ENCODE peak calls at places on chromosome 4, in six cellular contexts. One of them, this sample, is unnamed.

GRCh38 chr4:25425361-25425760 is 48.3 kb downstream of the ANAPC4 start:
- DNase-seq in brain microvascular endothelial cell: no peak
- DNase-seq in AG09309: no peak
- DNase-seq in CD8-positive, alpha-beta memory T cell: no peak
- DNase-seq in Caco-2: no peak
- DNase-seq in fibroblast of lung: peak; percentile 19
- DNase-seq in this sample: no peak

GRCh38 chr4:30948653-30949052 is 228.5 kb downstream of the PCDH7 start:
- DNase-seq in brain microvascular endothelial cell: peak; percentile 11
- DNase-seq in AG09309: peak; percentile 44
- DNase-seq in CD8-positive, alpha-beta memory T cell: no peak
- DNase-seq in Caco-2: peak; percentile 13
- DNase-seq in fibroblast of lung: peak; percentile 75
- DNase-seq in this sample: no peak

GRCh38 chr4:61740950-61741638 is 541.0 kb downstream of the ADGRL3 start:
- DNase-seq in brain microvascular endothelial cell: no peak
- DNase-seq in AG09309: no peak
- DNase-seq in CD8-positive, alpha-beta memory T cell: no peak
- DNase-seq in Caco-2: no peak
- DNase-seq in fibroblast of lung: peak; percentile 7
- DNase-seq in this sample: no peak

GRCh38 chr4:70747874-70748273 is 26.1 kb downstream of the RUFY3 start:
- DNase-seq in brain microvascular endothelial cell: peak; percentile 49
- DNase-seq in AG09309: no peak
- DNase-seq in CD8-positive, alpha-beta memory T cell: no peak
- DNase-seq in Caco-2: no peak
- DNase-seq in fibroblast of lung: peak; percentile 34
- DNase-seq in this sample: no peak

GRCh38 chr4:56183344-56183959 is 203.8 kb downstream of the AASDH start:
- DNase-seq in brain microvascular endothelial cell: no peak
- DNase-seq in AG09309: no peak
- DNase-seq in CD8-positive, alpha-beta memory T cell: no peak
- DNase-seq in Caco-2: no peak
- DNase-seq in fibroblast of lung: no peak
- DNase-seq in this sample: no peak

GRCh38 chr4:55475394-55476243 is 71.1 kb downstream of the CLOCK start:
- DNase-seq in brain microvascular endothelial cell: peak; percentile 83
- DNase-seq in AG09309: peak; percentile 55
- DNase-seq in CD8-positive, alpha-beta memory T cell: no peak
- DNase-seq in Caco-2: no peak
- DNase-seq in fibroblast of lung: peak; percentile 88
- DNase-seq in this sample: no peak

GRCh38 chr4:37981844-37982720 is 21.9 kb downstream of the PTTG2 start:
- DNase-seq in brain microvascular endothelial cell: peak; percentile 27
- DNase-seq in AG09309: peak; percentile 17
- DNase-seq in CD8-positive, alpha-beta memory T cell: no peak
- DNase-seq in Caco-2: no peak
- DNase-seq in fibroblast of lung: peak; percentile 67
- DNase-seq in this sample: no peak

GRCh38 chr4:57370691-57371090 is 260.5 kb upstream of the IGFBP7 start:
- DNase-seq in brain microvascular endothelial cell: no peak
- DNase-seq in AG09309: no peak
- DNase-seq in CD8-positive, alpha-beta memory T cell: no peak
- DNase-seq in Caco-2: no peak
- DNase-seq in fibroblast of lung: peak; percentile 31
- DNase-seq in this sample: no peak

GRCh38 chr4:124641715-124642380 is 70.7 kb downstream of the ANKRD50 start:
- DNase-seq in brain microvascular endothelial cell: peak; percentile 88
- DNase-seq in AG09309: peak; percentile 47
- DNase-seq in CD8-positive, alpha-beta memory T cell: no peak
- DNase-seq in Caco-2: no peak
- DNase-seq in fibroblast of lung: peak; percentile 91
- DNase-seq in this sample: peak; percentile 8

GRCh38 chr4:10965196-10965595 is 280.6 kb upstream of the CLNK start:
- DNase-seq in brain microvascular endothelial cell: no peak
- DNase-seq in AG09309: no peak
- DNase-seq in CD8-positive, alpha-beta memory T cell: no peak
- DNase-seq in Caco-2: no peak
- DNase-seq in fibroblast of lung: peak; percentile 1
- DNase-seq in this sample: no peak

GRCh38 chr4:152032722-152033131 is 271.9 kb upstream of the GATB start:
- DNase-seq in brain microvascular endothelial cell: peak; percentile 53
- DNase-seq in AG09309: peak; percentile 84
- DNase-seq in CD8-positive, alpha-beta memory T cell: no peak
- DNase-seq in Caco-2: no peak
- DNase-seq in fibroblast of lung: peak; percentile 91
- DNase-seq in this sample: no peak

GRCh38 chr4:148061139-148061476 is 329.2 kb downstream of the ARHGAP10 start:
- DNase-seq in brain microvascular endothelial cell: no peak
- DNase-seq in AG09309: no peak
- DNase-seq in CD8-positive, alpha-beta memory T cell: no peak
- DNase-seq in Caco-2: no peak
- DNase-seq in fibroblast of lung: no peak
- DNase-seq in this sample: no peak
- H3K4me3 ChIP-seq in brain microvascular endothelial cell: no peak overlapping the region
- H3K4me3 ChIP-seq in AG09309: no peak overlapping the region
- H3K4me3 ChIP-seq in CD8-positive, alpha-beta memory T cell: peak overlapping the region; percentile 35
- H3K4me3 ChIP-seq in Caco-2: no peak overlapping the region
- H3K4me3 ChIP-seq in fibroblast of lung: no peak overlapping the region
- H3K4me3 ChIP-seq in this sample: no peak overlapping the region

GRCh38 chr4:181946902-181947301 is 296.3 kb upstream of the TENM3 start:
- DNase-seq in brain microvascular endothelial cell: no peak
- DNase-seq in AG09309: no peak
- DNase-seq in CD8-positive, alpha-beta memory T cell: no peak
- DNase-seq in Caco-2: no peak
- DNase-seq in fibroblast of lung: no peak
- DNase-seq in this sample: no peak
- H3K4me3 ChIP-seq in brain microvascular endothelial cell: no peak overlapping the region
- H3K4me3 ChIP-seq in AG09309: no peak overlapping the region
- H3K4me3 ChIP-seq in CD8-positive, alpha-beta memory T cell: no peak overlapping the region
- H3K4me3 ChIP-seq in Caco-2: no peak overlapping the region
- H3K4me3 ChIP-seq in fibroblast of lung: no peak overlapping the region
- H3K4me3 ChIP-seq in this sample: no peak overlapping the region

GRCh38 chr4:77092832-77093800 is 17.3 kb upstream of the CCNI start:
- DNase-seq in brain microvascular endothelial cell: peak; percentile 26
- DNase-seq in AG09309: no peak
- DNase-seq in CD8-positive, alpha-beta memory T cell: no peak
- DNase-seq in Caco-2: no peak
- DNase-seq in fibroblast of lung: peak; percentile 68
- DNase-seq in this sample: peak; percentile 77
- H3K4me3 ChIP-seq in brain microvascular endothelial cell: no peak overlapping the region
- H3K4me3 ChIP-seq in AG09309: no peak overlapping the region
- H3K4me3 ChIP-seq in CD8-positive, alpha-beta memory T cell: no peak overlapping the region
- H3K4me3 ChIP-seq in Caco-2: no peak overlapping the region
- H3K4me3 ChIP-seq in fibroblast of lung: no peak overlapping the region
- H3K4me3 ChIP-seq in this sample: no peak overlapping the region

GRCh38 chr4:2402053-2402452 is 16.4 kb downstream of the ZFYVE28 start:
- DNase-seq in brain microvascular endothelial cell: no peak
- DNase-seq in AG09309: no peak
- DNase-seq in CD8-positive, alpha-beta memory T cell: no peak
- DNase-seq in Caco-2: no peak
- DNase-seq in fibroblast of lung: peak; percentile 38
- DNase-seq in this sample: no peak
- H3K4me3 ChIP-seq in brain microvascular endothelial cell: peak overlapping the region; percentile 37
- H3K4me3 ChIP-seq in AG09309: peak overlapping the region; percentile 11
- H3K4me3 ChIP-seq in CD8-positive, alpha-beta memory T cell: peak overlapping the region; percentile 35
- H3K4me3 ChIP-seq in Caco-2: no peak overlapping the region
- H3K4me3 ChIP-seq in fibroblast of lung: peak overlapping the region; percentile 1
- H3K4me3 ChIP-seq in this sample: peak overlapping the region; percentile 3

GRCh38 chr4:137530176-137530575 is 2.1 kb downstream of the PCDH18 start:
- DNase-seq in brain microvascular endothelial cell: peak; percentile 86
- DNase-seq in AG09309: peak; percentile 62
- DNase-seq in CD8-positive, alpha-beta memory T cell: no peak
- DNase-seq in Caco-2: no peak
- DNase-seq in fibroblast of lung: peak; percentile 53
- DNase-seq in this sample: no peak
- H3K4me3 ChIP-seq in brain microvascular endothelial cell: peak overlapping the region; percentile 86
- H3K4me3 ChIP-seq in AG09309: peak overlapping the region; percentile 66
- H3K4me3 ChIP-seq in CD8-positive, alpha-beta memory T cell: no peak overlapping the region
- H3K4me3 ChIP-seq in Caco-2: no peak overlapping the region
- H3K4me3 ChIP-seq in fibroblast of lung: peak overlapping the region; percentile 87
- H3K4me3 ChIP-seq in this sample: no peak overlapping the region

GRCh38 chr4:98352940-98353339 is 91.8 kb downstream of the RAP1GDS1 start:
- DNase-seq in brain microvascular endothelial cell: no peak
- DNase-seq in AG09309: no peak
- DNase-seq in CD8-positive, alpha-beta memory T cell: no peak
- DNase-seq in Caco-2: no peak
- DNase-seq in fibroblast of lung: no peak
- DNase-seq in this sample: no peak
- H3K4me3 ChIP-seq in brain microvascular endothelial cell: no peak overlapping the region
- H3K4me3 ChIP-seq in AG09309: no peak overlapping the region
- H3K4me3 ChIP-seq in CD8-positive, alpha-beta memory T cell: no peak overlapping the region
- H3K4me3 ChIP-seq in Caco-2: no peak overlapping the region
- H3K4me3 ChIP-seq in fibroblast of lung: no peak overlapping the region
- H3K4me3 ChIP-seq in this sample: no peak overlapping the region

DNA sequence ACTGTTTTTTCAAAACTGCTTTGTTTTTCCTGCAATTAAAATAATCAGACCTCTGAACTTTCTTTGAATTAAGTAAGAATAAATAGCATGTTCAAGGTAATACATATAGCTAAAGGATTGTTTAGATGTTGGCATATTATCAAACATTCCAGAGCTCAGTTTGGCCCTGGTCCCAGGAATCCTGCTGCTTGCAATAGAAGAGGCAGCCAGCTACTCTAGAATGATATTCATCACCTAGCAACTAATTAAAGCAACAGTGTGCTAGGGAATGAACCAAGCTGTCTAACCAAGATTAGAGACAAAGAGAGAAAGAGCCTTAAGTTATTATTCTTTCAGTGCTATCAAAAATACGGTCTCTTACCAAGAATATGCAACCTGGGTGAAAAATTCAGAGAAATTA is 460.9 kb downstream of the GABRG1 start:
- DNase-seq in brain microvascular endothelial cell: peak; percentile 17
- DNase-seq in AG09309: no peak
- DNase-seq in CD8-positive, alpha-beta memory T cell: no peak
- DNase-seq in Caco-2: no peak
- DNase-seq in fibroblast of lung: peak; percentile 80
- DNase-seq in this sample: no peak
- H3K4me3 ChIP-seq in brain microvascular endothelial cell: no peak overlapping the region
- H3K4me3 ChIP-seq in AG09309: no peak overlapping the region
- H3K4me3 ChIP-seq in CD8-positive, alpha-beta memory T cell: no peak overlapping the region
- H3K4me3 ChIP-seq in Caco-2: no peak overlapping the region
- H3K4me3 ChIP-seq in fibroblast of lung: no peak overlapping the region
- H3K4me3 ChIP-seq in this sample: no peak overlapping the region

GRCh38 chr4:7983296-7983695 is 43.6 kb upstream of the AFAP1 start:
- DNase-seq in brain microvascular endothelial cell: no peak
- DNase-seq in AG09309: no peak
- DNase-seq in CD8-positive, alpha-beta memory T cell: no peak
- DNase-seq in Caco-2: no peak
- DNase-seq in fibroblast of lung: no peak
- DNase-seq in this sample: no peak
- H3K4me3 ChIP-seq in brain microvascular endothelial cell: no peak overlapping the region
- H3K4me3 ChIP-seq in AG09309: no peak overlapping the region
- H3K4me3 ChIP-seq in CD8-positive, alpha-beta memory T cell: no peak overlapping the region
- H3K4me3 ChIP-seq in Caco-2: no peak overlapping the region
- H3K4me3 ChIP-seq in fibroblast of lung: no peak overlapping the region
- H3K4me3 ChIP-seq in this sample: no peak overlapping the region

GRCh38 chr4:185811509-185812364 is at the start of gene SORBS2:
- DNase-seq in brain microvascular endothelial cell: peak; percentile 51
- DNase-seq in AG09309: no peak
- DNase-seq in CD8-positive, alpha-beta memory T cell: no peak
- DNase-seq in Caco-2: peak; percentile 74
- DNase-seq in fibroblast of lung: peak; percentile 83
- DNase-seq in this sample: no peak
- H3K4me3 ChIP-seq in brain microvascular endothelial cell: peak within 1 kb of the TSS; percentile 34
- H3K4me3 ChIP-seq in AG09309: no peak within 1 kb of the TSS
- H3K4me3 ChIP-seq in CD8-positive, alpha-beta memory T cell: no peak within 1 kb of the TSS
- H3K4me3 ChIP-seq in Caco-2: peak within 1 kb of the TSS; percentile 55
- H3K4me3 ChIP-seq in fibroblast of lung: no peak within 1 kb of the TSS
- H3K4me3 ChIP-seq in this sample: no peak within 1 kb of the TSS

This sample was measured in HL-60.